ENCODE peak calls at places on chromosomes 12 and 14, in four cellular contexts. H is progenitor cell of endocrine pancreas, K is psoas muscle, G is stomach. M is an unnamed sample.

GRCh38 chr14:92421756-92422155 is 91.8 kb upstream of the RIN3 start:
- DNase-seq in K (no peak), H (no peak), G (no peak), M (no peak)

GRCh38 chr12:110176745-110177144 is 52.6 kb downstream of the IFT81 start:
- DNase-seq in G (no peak), H (no peak), K (no peak), M (no peak)

GRCh38 chr12:96981053-96981452 is 74.0 kb downstream of the NEDD1 start:
- DNase-seq in G (no peak), H (no peak), K (no peak), M (no peak)

GRCh38 chr12:123621619-123622530 is 11.6 kb downstream of the EIF2B1 start:
- DNase-seq in K (no peak), G (no peak), H (no peak), M (no peak)

GRCh38 chr12:23559268-23559753 is 390.2 kb downstream of the SOX5 start:
- DNase-seq in K (no peak), H (no peak), G (no peak), M (no peak)

GRCh38 chr12:115335594-115335993 is 651.6 kb upstream of the TBX3 start:
- DNase-seq in K (peak; percentile 70), G (no peak), H (no peak), M (no peak)

GRCh38 chr14:96997996-96998395 is 200.8 kb downstream of the VRK1 start:
- DNase-seq in H (no peak), K (no peak), G (no peak), M (no peak)

GRCh38 chr12:67759829-67760228 is 111.3 kb downstream of the DYRK2 start:
- DNase-seq in H (no peak), K (no peak), G (no peak), M (no peak)

GRCh38 chr14:78725086-78725485 is 554.9 kb downstream of the NRXN3 start:
- DNase-seq in K (no peak), H (no peak), G (no peak), M (no peak)

GRCh38 chr12:85190728-85191127 is 89.3 kb upstream of the ALX1 start:
- DNase-seq in G (no peak), H (no peak), K (no peak), M (no peak)

GRCh38 chr12:132488127-132489077 is 1.5 kb upstream of the FBRSL1 start:
- DNase-seq in H (no peak), G (no peak), K (peak; percentile 57), M (peak; percentile 29)

GRCh38 chr14:56809262-56810215 is 740 bp downstream of the OTX2 start:
- DNase-seq in K (no peak), G (no peak), H (no peak), M (no peak)

GRCh38 chr12:69903548-69903947 is 78.5 kb downstream of the MYRFL start:
- DNase-seq in H (no peak), G (no peak), K (no peak), M (no peak)

GRCh38 chr14:81170829-81171195 is 49.9 kb downstream of the GTF2A1 start:
- DNase-seq in H (no peak), K (no peak), G (no peak), M (no peak)

GRCh38 chr12:8989425-8989824 is at the start of gene KLRG1:
- DNase-seq in K (no peak), G (no peak), H (no peak), M (no peak)

GRCh38 chr12:90211017-90211416 is 502.4 kb upstream of the ATP2B1 start:
- DNase-seq in K (no peak), G (no peak), H (no peak), M (no peak)

GRCh38 chr12:34371050-34371449 is 348.8 kb downstream of the ALG10 start:
- DNase-seq in K (no peak), H (no peak), G (no peak), M (no peak)

GRCh38 chr12:52036587-52037171 is 14.6 kb upstream of the NR4A1 start:
- DNase-seq in H (peak; percentile 64), G (peak; percentile 94), K (peak; percentile 95), M (no peak)

GRCh38 chr12:94338395-94338794 is 121.3 kb downstream of the CEP83 start:
- DNase-seq in K (no peak), H (no peak), G (no peak), M (no peak)

GRCh38 chr12:59149995-59150642 is 229.8 kb upstream of the LRIG3 start:
- DNase-seq in H (no peak), G (no peak), K (no peak), M (no peak)

GRCh38 chr14:99125616-99126431 is 146.2 kb downstream of the BCL11B start:
- DNase-seq in K (no peak), G (peak; percentile 10), H (no peak), M (no peak)

GRCh38 chr12:89357297-89357730 is 5.0 kb upstream of the DUSP6 start:
- DNase-seq in H (peak; percentile 42), K (no peak), G (no peak), M (no peak)

GRCh38 chr12:76545486-76545885 is 14.1 kb downstream of the OSBPL8 start:
- DNase-seq in H (no peak), K (no peak), G (no peak), M (no peak)

GRCh38 chr12:95994476-95994875 is 1.7 kb downstream of the HAL start:
- DNase-seq in H (no peak), G (no peak), K (no peak), M (no peak)

GRCh38 chr12:108730337-108731104 is 797 bp downstream of the CORO1C start:
- DNase-seq in G (peak; percentile 52), H (peak; percentile 41), K (peak; percentile 83), M (peak; percentile 91)

DNA sequence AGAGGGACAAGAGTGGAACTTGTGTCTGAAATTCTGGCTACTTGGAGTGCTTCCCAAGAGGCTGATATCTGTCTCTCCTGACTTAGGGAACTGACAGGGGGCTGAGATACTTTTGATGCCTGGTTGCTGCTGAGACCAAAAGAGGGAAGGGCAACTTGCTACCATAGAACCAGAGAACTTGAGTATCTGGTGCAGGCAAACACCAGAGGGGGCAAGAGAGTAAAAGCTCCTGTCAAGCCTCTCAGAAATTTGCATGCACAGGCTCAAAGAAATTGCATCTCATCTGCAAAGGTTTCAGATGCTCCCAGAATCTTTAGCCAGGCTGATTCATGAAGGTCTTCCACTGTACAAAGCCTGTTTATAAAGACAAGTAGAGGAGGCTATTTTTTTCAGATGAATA is 391.3 kb upstream of the FOXG1 start:
- DNase-seq in G (no peak), H (no peak), K (no peak), M (no peak)
- TF ChIP-seq CTCF in G (no peak), H (peak; percentile 65), K (no peak), M (peak; percentile 67)

GRCh38 chr14:106268013-106268727 is 741.8 kb downstream of the TMEM121 start:
- DNase-seq in H (no peak), G (peak; percentile 55), K (no peak), M (no peak)
- TF ChIP-seq CTCF in H (no peak), G (no peak), K (no peak), M (no peak)

GRCh38 chr14:100173353-100173752 is 13.9 kb upstream of the DEGS2 start:
- DNase-seq in H (no peak), G (no peak), K (no peak), M (no peak)
- TF ChIP-seq CTCF in H (no peak), G (no peak), K (no peak), M (no peak)

GRCh38 chr14:94751956-94752355 is 18.0 kb downstream of the GSC start:
- DNase-seq in K (no peak), G (no peak), H (no peak), M (no peak)

GRCh38 chr14:94751321-94751720 is 18.6 kb downstream of the GSC start:
- DNase-seq in K (no peak), G (no peak), H (no peak), M (peak; percentile 40)

GRCh38 chr14:94752575-94752974 is 17.3 kb downstream of the GSC start:
- DNase-seq in H (no peak), G (no peak), K (peak; percentile 73), M (no peak)

GRCh38 chr14:94754391-94754942 is 15.4 kb downstream of the GSC start:
- DNase-seq in K (no peak), H (no peak), G (no peak), M (no peak)

GRCh38 chr14:94753067-94753466 is 16.8 kb downstream of the GSC start:
- DNase-seq in H (no peak), K (peak; percentile 59), G (no peak), M (no peak)
- TF ChIP-seq CTCF in H (no peak), K (no peak), G (no peak), M (no peak)

GRCh38 chr14:75084513-75084912 is 15.1 kb downstream of the ZC2HC1C start:
- DNase-seq in G (no peak), H (no peak), K (no peak), M (no peak)
- TF ChIP-seq CTCF in G (no peak), H (no peak), K (peak; percentile 34), M (peak; percentile 51)

GRCh38 chr12:113094738-113095137 is 38.2 kb downstream of the DTX1 start:
- DNase-seq in H (no peak), G (no peak), K (no peak), M (no peak)

GRCh38 chr12:113090740-113091139 is 34.2 kb downstream of the DTX1 start:
- DNase-seq in G (no peak), K (no peak), H (no peak), M (no peak)

GRCh38 chr12:113093409-113094101 is 37.0 kb downstream of the DTX1 start:
- DNase-seq in H (no peak), K (no peak), G (no peak), M (no peak)

GRCh38 chr12:113091506-113091905 is 35.0 kb downstream of the DTX1 start:
- DNase-seq in H (no peak), K (no peak), G (no peak), M (no peak)

GRCh38 chr12:113092478-113093408 is 36.2 kb downstream of the DTX1 start:
- DNase-seq in G (peak; percentile 68), H (peak; percentile 34), K (peak; percentile 65), M (no peak)
- TF ChIP-seq CTCF in G (no peak), H (peak; percentile 14), K (no peak), M (peak; percentile 28)

GRCh38 chr12:63276537-63277365 is 125.8 kb upstream of the AVPR1A start:
- DNase-seq in G (peak; percentile 61), H (peak; percentile 17), K (no peak), M (no peak)
- TF ChIP-seq CTCF in G (peak; percentile 35), H (peak; percentile 83), K (peak; percentile 25), M (peak; percentile 82)

M was measured in chondrocyte.